ENCODE peak calls at places on chromosomes 3 and 15, in five cellular contexts. One of them, this sample, is unnamed.

GRCh38 chr3:901953-902778 is 190.7 kb upstream of the CNTN6 start:
- DNase-seq in mucosa of gallbladder: no peak
- DNase-seq in progenitor cell of endocrine pancreas: no peak
- DNase-seq in AG08396: no peak
- DNase-seq in left cardiac atrium: no peak
- DNase-seq in this sample: no peak

GRCh38 chr3:49509028-49509561 is 39.0 kb downstream of the DAG1 start:
- DNase-seq in left cardiac atrium: no peak
- DNase-seq in AG08396: no peak
- DNase-seq in progenitor cell of endocrine pancreas: no peak
- DNase-seq in mucosa of gallbladder: no peak
- DNase-seq in this sample: no peak

GRCh38 chr3:78757734-78758133 is 1010.1 kb downstream of the ROBO1 start:
- DNase-seq in AG08396: no peak
- DNase-seq in left cardiac atrium: no peak
- DNase-seq in progenitor cell of endocrine pancreas: no peak
- DNase-seq in mucosa of gallbladder: no peak
- DNase-seq in this sample: peak

GRCh38 chr3:78258798-78259197 is 1218.9 kb downstream of the ROBO2 start:
- DNase-seq in mucosa of gallbladder: no peak
- DNase-seq in progenitor cell of endocrine pancreas: no peak
- DNase-seq in left cardiac atrium: no peak
- DNase-seq in AG08396: peak
- DNase-seq in this sample: no peak

GRCh38 chr3:167184511-167184910 is 195.6 kb downstream of the ZBBX start:
- DNase-seq in left cardiac atrium: no peak
- DNase-seq in AG08396: no peak
- DNase-seq in progenitor cell of endocrine pancreas: no peak
- DNase-seq in mucosa of gallbladder: no peak
- DNase-seq in this sample: no peak

GRCh38 chr3:49916686-49917085 is 12.9 kb downstream of the MON1A start:
- DNase-seq in left cardiac atrium: no peak
- DNase-seq in AG08396: peak
- DNase-seq in progenitor cell of endocrine pancreas: no peak
- DNase-seq in mucosa of gallbladder: no peak
- DNase-seq in this sample: peak

GRCh38 chr15:68333775-68334470 is 56.4 kb downstream of the FEM1B start:
- DNase-seq in progenitor cell of endocrine pancreas: no peak
- DNase-seq in mucosa of gallbladder: no peak
- DNase-seq in left cardiac atrium: peak
- DNase-seq in AG08396: no peak
- DNase-seq in this sample: no peak

GRCh38 chr15:61556037-61556648 is 327.0 kb upstream of the RORA start:
- DNase-seq in left cardiac atrium: no peak
- DNase-seq in progenitor cell of endocrine pancreas: no peak
- DNase-seq in AG08396: no peak
- DNase-seq in mucosa of gallbladder: no peak
- DNase-seq in this sample: no peak

GRCh38 chr15:44788748-44789147 is 52.4 kb downstream of the TRIM69 start:
- DNase-seq in mucosa of gallbladder: no peak
- DNase-seq in left cardiac atrium: no peak
- DNase-seq in AG08396: no peak
- DNase-seq in progenitor cell of endocrine pancreas: no peak
- DNase-seq in this sample: no peak

GRCh38 chr3:195081242-195081963 is 189.6 kb downstream of the XXYLT1 start:
- DNase-seq in progenitor cell of endocrine pancreas: no peak
- DNase-seq in left cardiac atrium: peak
- DNase-seq in AG08396: peak
- DNase-seq in mucosa of gallbladder: peak
- DNase-seq in this sample: no peak

GRCh38 chr3:39255503-39256325 is 24.1 kb downstream of the CX3CR1 start:
- DNase-seq in AG08396: no peak
- DNase-seq in left cardiac atrium: no peak
- DNase-seq in mucosa of gallbladder: no peak
- DNase-seq in progenitor cell of endocrine pancreas: no peak
- DNase-seq in this sample: no peak

GRCh38 chr3:468172-468571 is 271.6 kb downstream of the CHL1 start:
- DNase-seq in mucosa of gallbladder: no peak
- DNase-seq in progenitor cell of endocrine pancreas: no peak
- DNase-seq in left cardiac atrium: no peak
- DNase-seq in AG08396: no peak
- DNase-seq in this sample: no peak

GRCh38 chr3:71931930-71932329 is 147.0 kb upstream of the PROK2 start:
- DNase-seq in AG08396: no peak
- DNase-seq in left cardiac atrium: no peak
- DNase-seq in mucosa of gallbladder: no peak
- DNase-seq in progenitor cell of endocrine pancreas: no peak
- DNase-seq in this sample: no peak

GRCh38 chr3:47444103-47444502 is 31.6 kb downstream of the SCAP start:
- DNase-seq in left cardiac atrium: no peak
- DNase-seq in AG08396: no peak
- DNase-seq in mucosa of gallbladder: no peak
- DNase-seq in progenitor cell of endocrine pancreas: no peak
- DNase-seq in this sample: no peak

GRCh38 chr3:151837057-151837456 is 23.1 kb downstream of the AADAC start:
- DNase-seq in left cardiac atrium: no peak
- DNase-seq in progenitor cell of endocrine pancreas: no peak
- DNase-seq in AG08396: peak
- DNase-seq in mucosa of gallbladder: no peak
- DNase-seq in this sample: peak

GRCh38 chr3:37887062-37887461 is 25.4 kb downstream of the CTDSPL start:
- DNase-seq in progenitor cell of endocrine pancreas: no peak
- DNase-seq in mucosa of gallbladder: no peak
- DNase-seq in AG08396: no peak
- DNase-seq in left cardiac atrium: no peak
- DNase-seq in this sample: no peak

This sample was measured in osteoblast.